ENCODE peak calls at places on chromosome 3, in eight cellular contexts. G is AG20443; N is neural crest cell; K is stimulated activated naive B cell treated with anti-CD40 and anti-IgM and Interleukin-4, amounts not matched to agents 10 μg/mL and 1 μg/mL and 100 μg/mL, for 72 hours; T is NCI-H345; B is effector CD4-positive, alpha-beta T cell; U is psoas muscle; D is activated B cell treated with CpG ODN at 0.5 μM for 24 hours. M is an unnamed sample.

GRCh38 chr3:194282436-194283122 is 68.5 kb downstream of the CPN2 start:
- DNase-seq in G (no peak), N (no peak), K (no peak), T (peak; percentile 39), B (no peak), U (no peak), D (no peak), M (no peak)

GRCh38 chr3:9778102-9778501 is 8.4 kb upstream of the CAMK1 start:
- DNase-seq in G (peak; percentile 77), N (no peak), K (peak; percentile 48), T (no peak), B (no peak), U (peak; percentile 61), D (no peak), M (peak; percentile 19)

GRCh38 chr3:151873433-151873832 is at the start of gene SUCNR1:
- DNase-seq in G (no peak), N (no peak), K (no peak), T (no peak), B (no peak), U (no peak), D (no peak), M (no peak)

GRCh38 chr3:16186565-16186964 is 12.1 kb downstream of the GALNT15 start:
- DNase-seq in G (no peak), N (no peak), K (no peak), T (no peak), B (no peak), U (no peak), D (no peak), M (no peak)

GRCh38 chr3:78880588-78881461 is 887.0 kb downstream of the ROBO1 start:
- DNase-seq in G (peak; percentile 48), N (no peak), K (no peak), T (no peak), B (no peak), U (no peak), D (no peak), M (no peak)

GRCh38 chr3:193897288-193897687 is 238.7 kb upstream of the HES1 start:
- DNase-seq in G (no peak), N (peak; percentile 47), K (no peak), T (no peak), B (no peak), U (peak; percentile 70), D (no peak), M (no peak)

GRCh38 chr3:178244653-178245384 is 291.4 kb upstream of the KCNMB2 start:
- DNase-seq in G (no peak), N (no peak), K (no peak), T (peak; percentile 92), B (no peak), U (no peak), D (no peak), M (no peak)

GRCh38 chr3:29319262-29319661 is 38.4 kb downstream of the RBMS3 start:
- DNase-seq in G (no peak), N (no peak), K (peak; percentile 0), T (no peak), B (no peak), U (no peak), D (no peak), M (no peak)

GRCh38 chr3:110568246-110568645 is 503.4 kb upstream of the NECTIN3 start:
- DNase-seq in G (peak; percentile 65), N (no peak), K (no peak), T (no peak), B (no peak), U (no peak), D (no peak), M (peak; percentile 91)

GRCh38 chr3:143170676-143171075 is 51.1 kb downstream of the CHST2 start:
- DNase-seq in G (no peak), N (no peak), K (no peak), T (no peak), B (no peak), U (no peak), D (no peak), M (no peak)